ENCODE peak calls at places on chromosome 10, in five cellular contexts. U is right lobe of liver, C is stomach, X is spleen, D is sigmoid colon. G is an unnamed sample. For H3K4me1, the result is how much of the 10 kb centered on the place peaks cover.

GRCh38 chr10:3046941-3047621 is 20.3 kb upstream of the PFKP start:
- DNase-seq in X (no peak), C (no peak), U (no peak), D (no peak), G (no peak)

GRCh38 chr10:124989526-124989925 is 47.6 kb downstream of the ZRANB1 start:
- DNase-seq in D (no peak), C (no peak), X (no peak), U (no peak), G (peak)

GRCh38 chr10:50582766-50583762 is 40.7 kb downstream of the SGMS1 start:
- DNase-seq in X (no peak), D (no peak), C (no peak), U (peak), G (no peak)

GRCh38 chr10:75062191-75062849 is 49.1 kb upstream of the SAMD8 start:
- DNase-seq in U (no peak), D (no peak), C (no peak), X (peak), G (no peak)

GRCh38 chr10:96918214-96919002 is 86.3 kb downstream of the LCOR start:
- DNase-seq in D (no peak), X (no peak), U (no peak), C (no peak), G (no peak)

GRCh38 chr10:74021248-74022055 is 23.5 kb downstream of the VCL start:
- DNase-seq in D (no peak), U (no peak), C (no peak), X (no peak), G (no peak)

GRCh38 chr10:75091173-75091572 is 20.3 kb upstream of the SAMD8 start:
- DNase-seq in U (no peak), C (no peak), D (no peak), X (no peak), G (no peak)

GRCh38 chr10:34474060-34474376 is 341.1 kb downstream of the PARD3 start:
- DNase-seq in D (no peak), C (no peak), X (no peak), U (no peak), G (no peak)

GRCh38 chr10:131404886-131405285 is 93.4 kb upstream of the TCERG1L start:
- DNase-seq in U (no peak), X (peak), C (no peak), D (no peak), G (no peak)

GRCh38 chr10:110918633-110919348 is at the start of gene BBIP1:
- DNase-seq in D (no peak), U (peak), X (peak), C (no peak), G (peak)

GRCh38 chr10:84854439-84854838 is 526.0 kb downstream of the CCSER2 start:
- DNase-seq in C (no peak), D (no peak), X (no peak), U (no peak), G (no peak)

GRCh38 chr10:33273295-33274002 is 61.0 kb downstream of the NRP1 start:
- DNase-seq in U (peak), X (no peak), C (peak), D (peak), G (peak)

GRCh38 chr10:98516352-98516751 is 69.6 kb upstream of the HPS1 start:
- DNase-seq in X (no peak), U (no peak), C (no peak), D (no peak), G (no peak)

GRCh38 chr10:80324086-80324485 is 32.5 kb downstream of the DYDC1 start:
- DNase-seq in X (no peak), D (no peak), C (no peak), U (no peak), G (no peak)

GRCh38 chr10:24695452-24695851 is 28.2 kb downstream of the ARHGAP21 start:
- DNase-seq in X (no peak), D (no peak), U (no peak), C (no peak), G (no peak)

GRCh38 chr10:71657604-71658348 is 61.8 kb downstream of the C10orf105 start:
- DNase-seq in U (no peak), C (no peak), D (no peak), X (no peak), G (no peak)

GRCh38 chr10:74556072-74556705 is 270.2 kb upstream of the KAT6B start:
- DNase-seq in X (no peak), D (no peak), C (no peak), U (no peak), G (no peak)

GRCh38 chr10:122163182-122164027 is 107.7 kb upstream of the BTBD16 start:
- DNase-seq in X (peak), C (no peak), D (no peak), U (no peak), G (peak)

GRCh38 chr10:113111900-113112853 is 162.1 kb downstream of the TCF7L2 start:
- DNase-seq in C (peak), U (peak), D (no peak), X (no peak), G (no peak)

GRCh38 chr10:93465806-93466675 is 16.1 kb downstream of the MYOF start:
- DNase-seq in C (peak), X (no peak), U (peak), D (peak), G (peak)

GRCh38 chr10:17075510-17075909 is 54.1 kb downstream of the CUBN start:
- DNase-seq in C (no peak), U (no peak), D (no peak), X (no peak), G (no peak)

GRCh38 chr10:70918851-70919530 is 30.6 kb upstream of the PCBD1 start:
- DNase-seq in D (no peak), U (no peak), C (no peak), X (peak), G (no peak)

GRCh38 chr10:5888352-5888751 is 1.3 kb downstream of the ANKRD16 start:
- DNase-seq in D (no peak), U (no peak), C (no peak), X (peak), G (no peak)

GRCh38 chr10:5890519-5890878 is 456 bp downstream of the FBH1 start:
- DNase-seq in X (no peak), D (peak), U (peak), C (no peak), G (peak)

GRCh38 chr10:5888843-5889623 is 660 bp downstream of the ANKRD16 start:
- DNase-seq in D (peak), U (peak), C (peak), X (peak), G (peak)

GRCh38 chr10:5891009-5891408 is 966 bp downstream of the FBH1 start:
- DNase-seq in C (no peak), D (no peak), U (no peak), X (peak), G (no peak)

DNA sequence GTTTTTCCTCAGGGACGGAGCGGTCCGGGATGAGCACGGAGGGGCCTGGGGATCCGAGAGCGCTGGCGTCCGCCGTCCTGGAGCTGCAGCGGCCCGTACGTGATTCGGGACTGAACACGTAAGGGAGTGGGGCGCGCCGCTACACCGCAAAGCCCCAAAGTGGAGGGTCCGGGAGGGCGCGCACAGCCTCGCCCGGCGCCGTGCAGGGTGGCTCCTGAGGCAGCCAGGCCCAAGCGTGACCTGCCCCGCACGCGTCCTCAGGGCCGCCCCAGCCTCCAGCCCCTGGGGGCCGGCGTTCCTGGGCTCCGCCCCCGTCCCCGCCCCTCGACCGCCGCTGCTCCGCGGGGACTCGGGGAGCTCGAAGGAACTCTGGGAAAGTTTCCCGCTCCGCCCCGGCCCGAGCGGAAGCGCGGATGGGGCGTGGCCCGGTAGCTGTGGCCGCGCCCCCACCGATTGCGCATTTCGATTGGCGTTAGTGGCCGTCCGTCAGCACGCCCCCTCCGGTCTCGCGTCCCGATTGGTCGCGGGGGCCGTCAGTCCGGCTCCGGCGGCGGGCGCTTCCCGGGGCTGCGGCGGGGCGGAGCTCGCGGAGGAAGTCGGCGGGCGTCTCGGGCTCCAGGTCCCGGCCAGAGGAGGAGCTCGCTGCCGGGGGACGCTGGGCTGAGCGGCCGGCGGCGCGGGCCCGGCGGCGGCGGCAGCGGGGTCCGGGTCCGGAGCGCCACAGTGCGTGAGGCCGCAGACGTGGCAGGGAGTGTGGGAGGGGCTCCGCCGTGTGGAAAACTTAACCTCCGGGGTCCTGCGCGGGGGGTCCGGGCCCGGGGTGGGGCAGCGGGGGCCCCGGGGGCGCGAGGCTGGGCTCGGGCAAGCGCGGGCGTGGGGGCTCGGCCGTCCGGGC is at the start of the genes ANKRD16 and FBH1:
- DNase-seq in C (peak), U (peak), X (peak), D (peak), G (peak)
- TF ChIP-seq POLR2A in C (no peak), U (peak), X (peak), D (peak), G (peak)

GRCh38 chr10:100304414-100304813 is 17.9 kb upstream of the BLOC1S2 start:
- DNase-seq in U (no peak), D (no peak), X (no peak), C (no peak), G (no peak)

GRCh38 chr10:100307716-100308115 is 21.2 kb upstream of the BLOC1S2 start:
- DNase-seq in U (no peak), X (no peak), D (no peak), C (no peak), G (no peak)

GRCh38 chr10:100306861-100307260 is 20.4 kb upstream of the BLOC1S2 start:
- DNase-seq in C (no peak), X (no peak), U (no peak), D (no peak), G (no peak)

DNA sequence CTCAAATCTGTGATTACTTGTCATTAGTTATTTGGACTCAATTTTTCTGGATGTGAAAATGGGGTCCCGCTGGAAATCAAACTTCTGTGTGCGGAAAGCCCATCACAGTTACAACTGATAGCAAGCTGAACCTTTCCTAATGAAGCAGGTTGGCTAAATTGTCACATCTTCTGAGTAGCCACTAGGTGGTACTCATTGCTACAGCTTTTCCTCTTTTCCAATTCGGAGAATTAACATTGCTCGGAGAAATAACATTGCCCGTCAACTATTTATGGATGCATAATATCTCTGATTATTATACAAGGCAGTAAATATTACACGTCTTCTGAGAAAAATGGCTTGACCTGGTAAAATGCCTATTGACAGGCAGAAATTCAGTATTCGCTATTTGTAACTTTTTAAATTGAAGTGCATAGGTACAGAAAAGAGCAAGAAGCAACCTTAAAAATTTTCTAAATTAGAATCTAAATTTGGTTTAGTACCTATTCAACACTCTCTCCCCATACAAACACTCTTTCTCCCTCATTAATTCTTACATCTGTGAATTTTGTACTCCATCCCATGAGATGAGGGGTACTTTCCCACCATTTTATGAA is 17.3 kb upstream of the BLOC1S2 start:
- DNase-seq in C (no peak), U (no peak), D (no peak), X (no peak), G (no peak)
- TF ChIP-seq CTCF in C (no peak), U (peak), D (peak), X (peak), G (peak)

GRCh38 chr10:103793429-103793828 is 61.9 kb downstream of the SH3PXD2A start:
- DNase-seq in C (no peak), X (no peak), U (peak), D (no peak), G (no peak)
- H3K4me1 ChIP-seq in C (half or more), X (under half), U (under half), D (under half), G (under half)

DNA sequence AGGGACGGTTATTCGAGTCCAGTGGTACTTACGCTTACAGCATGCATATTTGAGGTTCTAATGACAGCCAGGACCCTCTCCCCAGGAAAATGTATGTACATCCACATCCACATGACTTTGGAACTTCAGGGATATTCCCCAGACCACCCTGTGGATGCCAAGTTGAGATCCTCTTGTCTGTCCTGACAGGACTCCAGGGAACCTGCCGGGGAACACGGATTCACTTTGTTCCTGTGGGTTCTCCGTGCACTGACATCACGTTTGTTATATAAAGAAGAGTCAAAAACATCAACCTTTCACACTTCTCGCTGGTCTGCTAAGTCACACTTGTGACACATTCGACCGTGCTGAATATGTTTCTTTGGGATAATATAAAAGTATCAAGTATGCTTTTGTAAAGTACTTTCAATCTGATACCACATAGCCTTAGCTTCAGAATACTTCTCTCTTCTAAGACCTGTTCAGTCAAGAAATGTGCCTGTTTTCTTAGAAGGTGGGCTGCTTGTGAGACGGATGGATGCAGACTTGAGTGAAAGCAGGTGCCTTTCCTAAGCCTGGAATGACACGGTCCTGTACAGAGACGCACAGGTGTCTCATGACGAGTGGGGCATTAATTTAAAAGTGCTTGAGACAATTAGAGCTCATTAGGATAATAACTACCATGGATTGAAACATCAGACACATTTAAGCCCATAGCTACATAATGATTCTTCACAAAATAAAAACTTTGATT is 38.7 kb downstream of the CALML5 start:
- DNase-seq in X (no peak), U (no peak), C (no peak), D (no peak), G (no peak)
- TF ChIP-seq POLR2A in X (no peak), U (no peak), C (no peak), D (no peak), G (no peak)

GRCh38 chr10:69692891-69693290 is 62.8 kb downstream of the FAM241B start:
- DNase-seq in D (no peak), C (no peak), X (no peak), U (no peak), G (no peak)

GRCh38 chr10:69697006-69697405 is 67.0 kb downstream of the FAM241B start:
- DNase-seq in C (no peak), X (no peak), U (no peak), D (no peak), G (no peak)

GRCh38 chr10:69693886-69694285 is 63.8 kb downstream of the FAM241B start:
- DNase-seq in X (no peak), U (no peak), D (peak), C (no peak), G (no peak)

GRCh38 chr10:69696073-69696731 is 66.2 kb downstream of the FAM241B start:
- DNase-seq in X (no peak), D (peak), U (no peak), C (no peak), G (peak)
- TF ChIP-seq CTCF in X (peak), D (no peak), U (peak), C (no peak), G (peak)

DNA sequence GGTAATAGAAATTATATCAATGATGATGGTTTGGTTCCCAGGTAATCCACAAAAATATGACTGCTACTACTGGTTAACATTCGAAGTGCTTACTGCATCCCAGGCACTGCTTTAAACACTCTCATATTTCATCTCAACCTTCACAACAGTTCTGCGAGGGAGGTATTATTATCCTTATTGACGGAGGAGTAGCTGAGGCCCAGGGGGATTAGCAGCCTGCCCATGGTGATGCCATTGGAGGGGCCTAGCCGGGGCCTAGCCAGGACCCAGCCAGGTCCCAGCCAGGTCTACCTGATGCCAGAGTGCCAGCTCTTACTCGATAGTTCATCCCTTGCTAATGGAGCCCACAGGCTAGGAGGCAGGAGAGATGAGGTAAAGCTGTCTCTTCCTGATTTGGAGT is 217.1 kb downstream of the FAM107B start:
- DNase-seq in X (no peak), C (no peak), D (no peak), U (no peak), G (no peak)
- H3K4me1 ChIP-seq in X (half or more), C (half or more), D (under half), U (half or more), G (under half)

GRCh38 chr10:95742529-95742884 is 13.5 kb upstream of the ENTPD1 start:
- DNase-seq in U (peak), C (peak), D (no peak), X (no peak), G (peak)

GRCh38 chr10:95739046-95739445 is 16.9 kb upstream of the ENTPD1 start:
- DNase-seq in D (no peak), C (no peak), U (no peak), X (no peak), G (no peak)

GRCh38 chr10:95742962-95743535 is 12.9 kb upstream of the ENTPD1 start:
- DNase-seq in D (no peak), U (no peak), X (no peak), C (no peak), G (no peak)

GRCh38 chr10:95745487-95745886 is 10.5 kb upstream of the ENTPD1 start:
- DNase-seq in X (no peak), D (no peak), C (no peak), U (no peak), G (no peak)

DNA sequence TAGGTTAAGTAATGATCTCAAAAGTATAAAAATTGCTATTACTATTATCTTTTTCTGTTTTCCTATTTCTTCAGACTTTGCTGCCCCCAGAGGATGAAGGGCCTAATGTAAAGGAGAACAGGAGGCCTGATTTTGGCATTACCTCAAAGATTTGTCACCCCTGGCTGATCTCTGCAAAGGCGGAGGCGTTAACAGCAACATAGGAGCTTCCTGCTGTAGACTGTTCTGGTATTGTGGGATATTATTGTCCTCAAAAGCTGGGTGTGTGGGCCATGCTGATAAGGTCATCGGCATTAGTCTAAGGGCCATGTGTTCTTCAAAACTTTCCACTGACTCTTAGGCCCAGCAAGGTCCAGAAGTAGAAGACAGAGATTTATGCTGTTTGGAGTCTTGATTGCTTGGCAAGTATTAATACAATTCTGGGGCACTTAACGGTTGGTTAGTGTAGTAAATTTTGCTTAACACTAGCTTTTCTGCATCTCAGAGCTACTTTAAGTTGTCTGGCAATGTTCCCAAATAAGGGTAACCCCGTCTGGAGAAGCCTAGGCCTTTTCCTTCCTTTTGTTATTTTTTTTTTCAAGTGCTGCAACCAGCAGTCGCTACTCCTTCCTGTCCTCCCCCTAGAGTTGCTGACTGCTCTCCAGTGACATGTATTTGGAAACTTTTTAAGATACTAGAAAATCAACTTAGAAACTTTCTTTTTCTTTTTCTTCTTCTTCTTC is 14.0 kb upstream of the ENTPD1 start:
- DNase-seq in X (no peak), C (no peak), D (no peak), U (no peak), G (peak)
- TF ChIP-seq POLR2A in X (no peak), C (no peak), D (no peak), U (no peak), G (no peak)

GRCh38 chr10:86260564-86260963 is 106.0 kb downstream of the GRID1 start:
- DNase-seq in U (no peak), X (peak), D (no peak), C (no peak), G (no peak)

GRCh38 chr10:86261470-86261869 is 105.1 kb downstream of the GRID1 start:
- DNase-seq in X (peak), U (peak), D (no peak), C (peak), G (no peak)

GRCh38 chr10:86263209-86263608 is 103.4 kb downstream of the GRID1 start:
- DNase-seq in C (peak), U (peak), D (peak), X (peak), G (peak)

GRCh38 chr10:86262671-86263165 is 103.9 kb downstream of the GRID1 start:
- DNase-seq in D (peak), U (peak), X (no peak), C (peak), G (no peak)

GRCh38 chr10:86261933-86262665 is 104.5 kb downstream of the GRID1 start:
- DNase-seq in C (peak), D (peak), U (peak), X (peak), G (no peak)
- TF ChIP-seq CTCF in C (no peak), D (no peak), U (no peak), X (no peak), G (no peak)

G was measured in adrenal gland.